ENCODE peak calls at places on chromosomes 4 and X, in four cellular contexts. One of them, this sample, is unnamed.

GRCh38 chr4:121614136-121614535 is 82.6 kb downstream of the ANXA5 start:
- DNase-seq in AG04450: no peak
- DNase-seq in suprapubic skin: no peak
- DNase-seq in neural progenitor cell: no peak
- DNase-seq in this sample: no peak

GRCh38 chr4:55397024-55397520 is 1.3 kb downstream of the TMEM165 start:
- DNase-seq in neural progenitor cell: no peak
- DNase-seq in suprapubic skin: peak; percentile 68
- DNase-seq in AG04450: no peak
- DNase-seq in this sample: peak; percentile 9

GRCh38 chr4:1959104-1959384 is 49.7 kb downstream of the NELFA start:
- DNase-seq in AG04450: no peak
- DNase-seq in suprapubic skin: no peak
- DNase-seq in neural progenitor cell: no peak
- DNase-seq in this sample: no peak

GRCh38 chr4:152211936-152212675 is 323.8 kb downstream of the FBXW7 start:
- DNase-seq in neural progenitor cell: no peak
- DNase-seq in AG04450: no peak
- DNase-seq in suprapubic skin: no peak
- DNase-seq in this sample: no peak

GRCh38 chr4:46270986-46271596 is 118.8 kb downstream of the GABRA2 start:
- DNase-seq in AG04450: no peak
- DNase-seq in suprapubic skin: no peak
- DNase-seq in neural progenitor cell: peak; percentile 19
- DNase-seq in this sample: no peak

GRCh38 chr4:87012265-87012953 is 77.6 kb downstream of the AFF1 start:
- DNase-seq in suprapubic skin: no peak
- DNase-seq in AG04450: no peak
- DNase-seq in neural progenitor cell: no peak
- DNase-seq in this sample: no peak

GRCh38 chrX:68978211-68978780 is 149.5 kb downstream of the EFNB1 start:
- DNase-seq in neural progenitor cell: peak; percentile 60
- DNase-seq in suprapubic skin: no peak
- DNase-seq in AG04450: peak; percentile 36
- DNase-seq in this sample: no peak

GRCh38 chr4:60657802-60658201 is 542.3 kb upstream of the ADGRL3 start:
- DNase-seq in neural progenitor cell: no peak
- DNase-seq in suprapubic skin: no peak
- DNase-seq in AG04450: no peak
- DNase-seq in this sample: no peak

GRCh38 chr4:168830777-168831512 is 179.1 kb downstream of the CBR4 start:
- DNase-seq in AG04450: no peak
- DNase-seq in suprapubic skin: no peak
- DNase-seq in neural progenitor cell: no peak
- DNase-seq in this sample: no peak

GRCh38 chr4:159101983-159102622 is 776 bp upstream of the RAPGEF2 start:
- DNase-seq in neural progenitor cell: peak; percentile 40
- DNase-seq in suprapubic skin: no peak
- DNase-seq in AG04450: no peak
- DNase-seq in this sample: no peak

GRCh38 chr4:159097144-159097543 is 5.7 kb upstream of the RAPGEF2 start:
- DNase-seq in suprapubic skin: no peak
- DNase-seq in neural progenitor cell: no peak
- DNase-seq in AG04450: no peak
- DNase-seq in this sample: no peak

GRCh38 chr4:159096434-159096833 is 6.4 kb upstream of the RAPGEF2 start:
- DNase-seq in neural progenitor cell: no peak
- DNase-seq in suprapubic skin: no peak
- DNase-seq in AG04450: no peak
- DNase-seq in this sample: no peak

GRCh38 chr4:159097785-159098184 is 5.1 kb upstream of the RAPGEF2 start:
- DNase-seq in AG04450: no peak
- DNase-seq in neural progenitor cell: no peak
- DNase-seq in suprapubic skin: no peak
- DNase-seq in this sample: no peak

DNA sequence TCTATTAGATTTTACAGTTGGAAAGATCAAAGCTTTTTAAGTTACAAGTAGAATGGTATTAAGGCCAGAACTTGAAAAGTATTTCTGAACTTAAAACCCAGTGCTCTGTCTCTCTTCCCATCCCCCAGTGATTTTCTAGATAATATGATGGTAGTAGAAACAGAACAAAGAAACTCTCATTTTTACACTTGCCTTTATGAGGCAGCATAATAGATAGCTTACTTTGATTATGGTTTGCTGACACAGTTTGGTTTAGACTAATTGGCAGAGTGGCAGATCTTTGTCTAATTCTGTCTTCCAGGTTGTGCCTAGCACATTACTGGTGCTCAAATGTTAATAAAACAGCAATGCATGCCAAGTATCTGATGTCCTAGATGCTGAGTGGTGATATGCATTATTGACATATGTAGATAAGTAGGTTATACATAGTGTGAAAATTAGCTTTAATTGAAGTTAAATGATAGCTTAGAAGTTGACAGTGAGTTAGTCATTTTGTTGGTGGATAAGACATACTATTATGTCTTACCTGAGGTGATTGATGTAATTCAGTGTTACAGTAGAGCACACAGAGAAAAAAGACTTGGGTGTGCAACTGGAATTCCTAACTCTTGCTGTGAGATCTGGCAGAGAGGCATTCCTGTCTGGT is 4.3 kb upstream of the RAPGEF2 start:
- DNase-seq in AG04450: no peak
- DNase-seq in suprapubic skin: no peak
- DNase-seq in neural progenitor cell: no peak
- DNase-seq in this sample: no peak
- TF ChIP-seq CTCF in AG04450: no peak
- TF ChIP-seq CTCF in suprapubic skin: no peak
- TF ChIP-seq CTCF in neural progenitor cell: no peak
- TF ChIP-seq CTCF in this sample: no peak

DNA sequence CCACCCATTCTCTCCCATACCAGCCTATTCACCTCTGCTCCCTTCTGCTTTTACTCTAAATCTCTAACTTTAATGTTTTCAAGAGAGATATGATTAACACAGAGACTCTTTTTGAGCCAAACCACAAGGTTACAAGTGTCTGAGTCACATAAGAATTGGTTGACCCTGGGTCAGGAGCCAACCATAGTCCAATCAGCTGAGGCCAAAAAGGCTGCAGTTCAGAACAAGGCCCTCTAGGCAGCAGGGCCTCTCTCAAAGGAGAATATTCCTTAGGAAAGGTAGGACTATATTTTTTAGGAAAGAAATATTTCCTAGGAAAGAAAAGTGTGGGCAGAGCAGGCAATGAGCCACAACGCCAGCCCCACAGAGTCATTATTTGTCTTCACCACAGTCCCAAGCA is 2.3 kb downstream of the ATP8A1 start:
- DNase-seq in suprapubic skin: no peak
- DNase-seq in neural progenitor cell: no peak
- DNase-seq in AG04450: peak; percentile 4
- DNase-seq in this sample: no peak
- H3K4me3 ChIP-seq in suprapubic skin: no peak overlapping the region
- H3K4me3 ChIP-seq in neural progenitor cell: no peak overlapping the region
- H3K4me3 ChIP-seq in AG04450: no peak overlapping the region
- H3K4me3 ChIP-seq in this sample: no peak overlapping the region

GRCh38 chr4:749771-750666 is 44.4 kb downstream of the PCGF3 start:
- DNase-seq in neural progenitor cell: no peak
- DNase-seq in suprapubic skin: no peak
- DNase-seq in AG04450: no peak
- DNase-seq in this sample: no peak

GRCh38 chr4:752196-752861 is 46.7 kb downstream of the PCGF3 start:
- DNase-seq in AG04450: no peak
- DNase-seq in neural progenitor cell: no peak
- DNase-seq in suprapubic skin: no peak
- DNase-seq in this sample: no peak

GRCh38 chr4:757111-757510 is 51.5 kb downstream of the PCGF3 start:
- DNase-seq in suprapubic skin: no peak
- DNase-seq in AG04450: no peak
- DNase-seq in neural progenitor cell: no peak
- DNase-seq in this sample: no peak

GRCh38 chr4:751676-752075 is 46.0 kb downstream of the PCGF3 start:
- DNase-seq in AG04450: no peak
- DNase-seq in suprapubic skin: no peak
- DNase-seq in neural progenitor cell: no peak
- DNase-seq in this sample: no peak

GRCh38 chr4:754221-755120 is 48.8 kb downstream of the PCGF3 start:
- DNase-seq in AG04450: no peak
- DNase-seq in suprapubic skin: no peak
- DNase-seq in neural progenitor cell: no peak
- DNase-seq in this sample: no peak
- H3K9me3 ChIP-seq in AG04450: peaks cover 18% of the 10 kb centered on the region
- H3K9me3 ChIP-seq in suprapubic skin: no peaks in the 10 kb centered on the region
- H3K9me3 ChIP-seq in neural progenitor cell: no peaks in the 10 kb centered on the region
- H3K9me3 ChIP-seq in this sample: peaks cover 17% of the 10 kb centered on the region

DNA sequence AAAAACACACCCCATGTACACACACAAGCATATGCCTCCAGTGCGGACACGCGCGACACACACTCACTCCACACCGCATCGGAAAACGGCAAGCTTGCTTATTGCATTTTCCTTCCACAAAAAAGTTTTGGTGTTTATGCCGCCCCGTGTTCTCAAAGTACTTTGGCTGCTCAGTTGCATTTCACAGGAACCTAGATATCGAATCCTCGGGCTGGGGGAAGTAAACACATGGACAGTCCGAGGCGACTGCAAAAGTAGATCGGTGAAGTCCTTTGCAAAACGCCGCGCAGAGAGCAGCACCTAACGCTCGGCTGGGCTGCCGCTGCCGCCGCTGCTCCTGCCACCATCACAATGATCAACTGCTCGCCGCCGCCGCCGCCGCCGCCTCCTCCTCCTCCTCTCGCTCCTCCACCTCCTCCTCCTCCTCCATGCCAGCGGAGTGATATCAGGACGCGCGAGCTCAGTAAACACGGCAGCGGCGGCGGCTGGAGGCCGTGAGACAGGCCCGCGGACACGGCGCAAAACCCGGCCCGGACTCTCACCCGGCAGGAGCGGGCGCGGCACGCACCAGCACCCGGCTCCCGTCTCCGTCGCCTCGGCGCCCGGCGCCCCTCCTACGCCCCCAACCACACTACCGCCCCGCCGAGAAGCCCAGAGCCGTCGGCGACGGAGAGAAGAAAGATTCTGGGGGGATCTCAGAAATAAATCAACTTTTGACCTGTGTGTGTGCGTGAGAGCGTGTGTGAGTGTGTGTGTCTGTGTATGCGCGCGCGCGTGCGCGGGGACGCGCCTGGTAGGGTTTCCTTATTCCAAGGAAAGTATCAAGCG is at the start of gene MAML3:
- DNase-seq in neural progenitor cell: peak; percentile 96
- DNase-seq in suprapubic skin: peak; percentile 96
- DNase-seq in AG04450: peak; percentile 91
- DNase-seq in this sample: peak; percentile 87
- TF ChIP-seq CTCF in neural progenitor cell: no peak
- TF ChIP-seq CTCF in suprapubic skin: no peak
- TF ChIP-seq CTCF in AG04450: no peak
- TF ChIP-seq CTCF in this sample: no peak

DNA sequence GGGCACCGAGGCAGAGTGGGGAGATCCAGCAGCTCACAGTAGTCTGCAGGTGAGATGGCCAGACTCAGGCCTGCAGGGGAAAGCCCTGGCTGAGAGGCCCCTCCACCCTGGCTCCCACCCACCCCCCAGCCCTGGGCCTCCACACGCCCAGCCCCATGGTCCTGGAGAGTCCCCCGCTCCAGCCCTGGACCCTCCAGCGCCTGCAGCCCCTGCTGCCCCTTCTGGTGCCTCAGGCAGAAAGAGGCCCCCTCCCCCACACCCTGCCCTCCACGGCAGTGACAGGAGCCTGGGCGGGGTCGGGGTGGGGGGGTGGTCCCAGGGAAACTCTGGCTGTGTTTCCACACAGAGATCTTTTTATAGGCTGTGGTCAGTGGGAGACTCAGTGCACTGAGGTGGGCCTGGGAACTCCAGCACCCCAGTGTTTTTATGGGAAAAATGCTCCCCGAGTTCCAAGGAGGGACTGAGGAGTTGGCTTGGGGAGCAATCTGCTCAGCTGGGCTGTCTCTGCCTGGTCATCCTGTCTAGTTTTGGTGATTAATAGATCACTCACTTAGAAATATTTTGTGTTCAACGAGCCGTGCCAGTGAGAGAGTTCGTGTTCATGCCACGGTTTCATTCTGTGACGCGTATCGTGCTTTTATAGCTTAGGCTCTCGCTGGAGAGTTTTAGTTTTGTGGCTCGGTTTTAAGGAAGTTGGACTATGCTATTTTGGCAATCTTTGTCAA is 53.1 kb upstream of the HGFAC start:
- DNase-seq in suprapubic skin: no peak
- DNase-seq in neural progenitor cell: no peak
- DNase-seq in AG04450: peak; percentile 10
- DNase-seq in this sample: no peak
- H3K4me3 ChIP-seq in suprapubic skin: peak overlapping the region; percentile 48
- H3K4me3 ChIP-seq in neural progenitor cell: no peak overlapping the region
- H3K4me3 ChIP-seq in AG04450: peak overlapping the region; percentile 48
- H3K4me3 ChIP-seq in this sample: peak overlapping the region; percentile 57

This sample was measured in thoracic aorta.